ENCODE peak calls at places on chromosomes 5 and 9, in ten cellular contexts. One of them, this sample, is unnamed.

GRCh38 chr5:110853267-110853666 is 114.5 kb downstream of the SLC25A46 start:
- DNase-seq in dorsolateral prefrontal cortex: no peak
- DNase-seq in DND-41: no peak
- DNase-seq in adrenal gland: no peak
- DNase-seq in fibroblast of lung: peak
- DNase-seq in HFFc6: no peak
- DNase-seq in amniotic epithelial cell: peak
- DNase-seq in iris pigment epithelial cell: peak
- DNase-seq in stimulated activated CD4-positive, alpha-beta T cell treated with anti-CD3 and anti-CD28 coated beads, Interleukin-15, amount 100 ng/mL, for 24 hours: no peak
- DNase-seq in GM13977: no peak
- DNase-seq in this sample: no peak

GRCh38 chr9:87872079-87872624 is 10.5 kb upstream of the SPATA31E1 start:
- DNase-seq in amniotic epithelial cell: peak
- DNase-seq in fibroblast of lung: peak
- DNase-seq in adrenal gland: peak
- DNase-seq in HFFc6: no peak
- DNase-seq in GM13977: no peak
- DNase-seq in stimulated activated CD4-positive, alpha-beta T cell treated with anti-CD3 and anti-CD28 coated beads, Interleukin-15, amount 100 ng/mL, for 24 hours: no peak
- DNase-seq in dorsolateral prefrontal cortex: peak
- DNase-seq in DND-41: no peak
- DNase-seq in iris pigment epithelial cell: peak
- DNase-seq in this sample: peak

GRCh38 chr5:158069838-158070237 is 210.9 kb upstream of the CLINT1 start:
- DNase-seq in dorsolateral prefrontal cortex: no peak
- DNase-seq in adrenal gland: no peak
- DNase-seq in HFFc6: no peak
- DNase-seq in iris pigment epithelial cell: no peak
- DNase-seq in GM13977: no peak
- DNase-seq in DND-41: no peak
- DNase-seq in amniotic epithelial cell: no peak
- DNase-seq in stimulated activated CD4-positive, alpha-beta T cell treated with anti-CD3 and anti-CD28 coated beads, Interleukin-15, amount 100 ng/mL, for 24 hours: no peak
- DNase-seq in fibroblast of lung: no peak
- DNase-seq in this sample: no peak

GRCh38 chr9:127934986-127935385 is 2.7 kb downstream of the DPM2 start:
- DNase-seq in GM13977: no peak
- DNase-seq in fibroblast of lung: no peak
- DNase-seq in adrenal gland: no peak
- DNase-seq in iris pigment epithelial cell: no peak
- DNase-seq in HFFc6: no peak
- DNase-seq in DND-41: no peak
- DNase-seq in stimulated activated CD4-positive, alpha-beta T cell treated with anti-CD3 and anti-CD28 coated beads, Interleukin-15, amount 100 ng/mL, for 24 hours: no peak
- DNase-seq in dorsolateral prefrontal cortex: no peak
- DNase-seq in amniotic epithelial cell: no peak
- DNase-seq in this sample: no peak

GRCh38 chr9:120715331-120715924 is 1.2 kb upstream of the MEGF9 start:
- DNase-seq in stimulated activated CD4-positive, alpha-beta T cell treated with anti-CD3 and anti-CD28 coated beads, Interleukin-15, amount 100 ng/mL, for 24 hours: no peak
- DNase-seq in iris pigment epithelial cell: peak
- DNase-seq in amniotic epithelial cell: peak
- DNase-seq in adrenal gland: peak
- DNase-seq in fibroblast of lung: peak
- DNase-seq in DND-41: no peak
- DNase-seq in dorsolateral prefrontal cortex: peak
- DNase-seq in HFFc6: peak
- DNase-seq in GM13977: no peak
- DNase-seq in this sample: peak

GRCh38 chr9:117485176-117485575 is 70.3 kb upstream of the ASTN2 start:
- DNase-seq in iris pigment epithelial cell: no peak
- DNase-seq in stimulated activated CD4-positive, alpha-beta T cell treated with anti-CD3 and anti-CD28 coated beads, Interleukin-15, amount 100 ng/mL, for 24 hours: no peak
- DNase-seq in dorsolateral prefrontal cortex: no peak
- DNase-seq in DND-41: no peak
- DNase-seq in HFFc6: peak
- DNase-seq in GM13977: no peak
- DNase-seq in amniotic epithelial cell: no peak
- DNase-seq in adrenal gland: no peak
- DNase-seq in fibroblast of lung: no peak
- DNase-seq in this sample: no peak

GRCh38 chr9:27227192-27227591 is 69.8 kb downstream of the EQTN start:
- DNase-seq in adrenal gland: no peak
- DNase-seq in DND-41: no peak
- DNase-seq in fibroblast of lung: peak
- DNase-seq in HFFc6: peak
- DNase-seq in stimulated activated CD4-positive, alpha-beta T cell treated with anti-CD3 and anti-CD28 coated beads, Interleukin-15, amount 100 ng/mL, for 24 hours: no peak
- DNase-seq in amniotic epithelial cell: peak
- DNase-seq in GM13977: no peak
- DNase-seq in iris pigment epithelial cell: peak
- DNase-seq in dorsolateral prefrontal cortex: no peak
- DNase-seq in this sample: no peak

GRCh38 chr5:99948850-99949249 is 586.3 kb upstream of the FAM174A start:
- DNase-seq in HFFc6: no peak
- DNase-seq in adrenal gland: no peak
- DNase-seq in amniotic epithelial cell: no peak
- DNase-seq in DND-41: no peak
- DNase-seq in dorsolateral prefrontal cortex: no peak
- DNase-seq in iris pigment epithelial cell: no peak
- DNase-seq in stimulated activated CD4-positive, alpha-beta T cell treated with anti-CD3 and anti-CD28 coated beads, Interleukin-15, amount 100 ng/mL, for 24 hours: no peak
- DNase-seq in GM13977: no peak
- DNase-seq in fibroblast of lung: no peak
- DNase-seq in this sample: no peak

GRCh38 chr9:127013597-127013996 is 99.0 kb downstream of the RALGPS1 start:
- DNase-seq in dorsolateral prefrontal cortex: no peak
- DNase-seq in GM13977: no peak
- DNase-seq in fibroblast of lung: no peak
- DNase-seq in stimulated activated CD4-positive, alpha-beta T cell treated with anti-CD3 and anti-CD28 coated beads, Interleukin-15, amount 100 ng/mL, for 24 hours: no peak
- DNase-seq in HFFc6: no peak
- DNase-seq in amniotic epithelial cell: no peak
- DNase-seq in adrenal gland: no peak
- DNase-seq in DND-41: no peak
- DNase-seq in iris pigment epithelial cell: no peak
- DNase-seq in this sample: no peak

GRCh38 chr5:73822989-73823339 is 197.0 kb downstream of the ARHGEF28 start:
- DNase-seq in iris pigment epithelial cell: peak
- DNase-seq in DND-41: no peak
- DNase-seq in HFFc6: no peak
- DNase-seq in adrenal gland: no peak
- DNase-seq in fibroblast of lung: peak
- DNase-seq in amniotic epithelial cell: peak
- DNase-seq in dorsolateral prefrontal cortex: no peak
- DNase-seq in stimulated activated CD4-positive, alpha-beta T cell treated with anti-CD3 and anti-CD28 coated beads, Interleukin-15, amount 100 ng/mL, for 24 hours: no peak
- DNase-seq in GM13977: no peak
- DNase-seq in this sample: no peak

GRCh38 chr9:131695366-131696162 is 44.3 kb downstream of the RAPGEF1 start:
- DNase-seq in DND-41: no peak
- DNase-seq in HFFc6: no peak
- DNase-seq in fibroblast of lung: no peak
- DNase-seq in GM13977: no peak
- DNase-seq in adrenal gland: no peak
- DNase-seq in stimulated activated CD4-positive, alpha-beta T cell treated with anti-CD3 and anti-CD28 coated beads, Interleukin-15, amount 100 ng/mL, for 24 hours: no peak
- DNase-seq in amniotic epithelial cell: no peak
- DNase-seq in dorsolateral prefrontal cortex: no peak
- DNase-seq in iris pigment epithelial cell: no peak
- DNase-seq in this sample: no peak

GRCh38 chr9:113901196-113901818 is 25.2 kb downstream of the ZNF618 start:
- DNase-seq in iris pigment epithelial cell: no peak
- DNase-seq in fibroblast of lung: no peak
- DNase-seq in HFFc6: no peak
- DNase-seq in DND-41: no peak
- DNase-seq in stimulated activated CD4-positive, alpha-beta T cell treated with anti-CD3 and anti-CD28 coated beads, Interleukin-15, amount 100 ng/mL, for 24 hours: no peak
- DNase-seq in adrenal gland: peak
- DNase-seq in dorsolateral prefrontal cortex: peak
- DNase-seq in amniotic epithelial cell: no peak
- DNase-seq in GM13977: no peak
- DNase-seq in this sample: peak

GRCh38 chr9:77659926-77660325 is 11.8 kb upstream of the GNA14 start:
- DNase-seq in stimulated activated CD4-positive, alpha-beta T cell treated with anti-CD3 and anti-CD28 coated beads, Interleukin-15, amount 100 ng/mL, for 24 hours: no peak
- DNase-seq in HFFc6: no peak
- DNase-seq in adrenal gland: no peak
- DNase-seq in DND-41: no peak
- DNase-seq in GM13977: no peak
- DNase-seq in iris pigment epithelial cell: no peak
- DNase-seq in fibroblast of lung: no peak
- DNase-seq in dorsolateral prefrontal cortex: no peak
- DNase-seq in amniotic epithelial cell: no peak
- DNase-seq in this sample: no peak

GRCh38 chr5:88660326-88660946 is 222.5 kb downstream of the MEF2C start:
- DNase-seq in GM13977: peak
- DNase-seq in HFFc6: no peak
- DNase-seq in DND-41: no peak
- DNase-seq in fibroblast of lung: no peak
- DNase-seq in dorsolateral prefrontal cortex: peak
- DNase-seq in amniotic epithelial cell: peak
- DNase-seq in iris pigment epithelial cell: no peak
- DNase-seq in adrenal gland: peak
- DNase-seq in stimulated activated CD4-positive, alpha-beta T cell treated with anti-CD3 and anti-CD28 coated beads, Interleukin-15, amount 100 ng/mL, for 24 hours: no peak
- DNase-seq in this sample: peak

GRCh38 chr9:91771027-91771426 is 179.0 kb downstream of the ROR2 start:
- DNase-seq in HFFc6: peak
- DNase-seq in DND-41: no peak
- DNase-seq in fibroblast of lung: peak
- DNase-seq in GM13977: no peak
- DNase-seq in adrenal gland: peak
- DNase-seq in stimulated activated CD4-positive, alpha-beta T cell treated with anti-CD3 and anti-CD28 coated beads, Interleukin-15, amount 100 ng/mL, for 24 hours: no peak
- DNase-seq in dorsolateral prefrontal cortex: no peak
- DNase-seq in iris pigment epithelial cell: peak
- DNase-seq in amniotic epithelial cell: peak
- DNase-seq in this sample: peak

GRCh38 chr5:143010335-143010734 is 240.2 kb downstream of the ARHGAP26 start:
- DNase-seq in adrenal gland: no peak
- DNase-seq in dorsolateral prefrontal cortex: no peak
- DNase-seq in HFFc6: no peak
- DNase-seq in amniotic epithelial cell: no peak
- DNase-seq in GM13977: no peak
- DNase-seq in iris pigment epithelial cell: no peak
- DNase-seq in DND-41: no peak
- DNase-seq in fibroblast of lung: no peak
- DNase-seq in stimulated activated CD4-positive, alpha-beta T cell treated with anti-CD3 and anti-CD28 coated beads, Interleukin-15, amount 100 ng/mL, for 24 hours: no peak
- DNase-seq in this sample: peak

GRCh38 chr9:75197521-75197920 is 109.2 kb downstream of the OSTF1 start:
- DNase-seq in iris pigment epithelial cell: peak
- DNase-seq in HFFc6: no peak
- DNase-seq in adrenal gland: no peak
- DNase-seq in GM13977: no peak
- DNase-seq in DND-41: no peak
- DNase-seq in amniotic epithelial cell: peak
- DNase-seq in fibroblast of lung: no peak
- DNase-seq in stimulated activated CD4-positive, alpha-beta T cell treated with anti-CD3 and anti-CD28 coated beads, Interleukin-15, amount 100 ng/mL, for 24 hours: no peak
- DNase-seq in dorsolateral prefrontal cortex: no peak
- DNase-seq in this sample: peak

This sample was measured in NCI-H82.